ENCODE peak calls at places on chromosomes 1 and 21, in nine cellular contexts. Y is activated CD4-positive, alpha-beta T cell treated with anti-CD3 and anti-CD28 coated beads, Interleukin-2, amount 50 U/mL, for 48 hours; Q is endothelial cell; B is mesenchymal stem cell; A is activated CD8-positive, alpha-beta T cell treated with anti-CD3 and anti-CD28 coated beads for 36 hours; E is esophagus squamous epithelium; W is right cardiac atrium; J is nucleus accumbens; P is NCI-H1417. G is an unnamed sample.

GRCh38 chr21:31459457-31459856 is 115.4 kb upstream of the TIAM1 start:
- DNase-seq in Y (no peak), Q (peak), B (peak), A (no peak), E (no peak), W (no peak), J (no peak), P (no peak), G (peak)

GRCh38 chr1:225962440-225962975 is 21.5 kb upstream of the LEFTY2 start:
- DNase-seq in Y (peak), Q (peak), B (no peak), A (peak), E (no peak), W (peak), J (no peak), P (peak), G (peak)

GRCh38 chr1:169711469-169712308 is at the start of gene SELL:
- DNase-seq in Y (peak), Q (peak), B (peak), A (peak), E (no peak), W (peak), J (peak), P (peak), G (peak)

GRCh38 chr1:232950919-232951579 is 638 bp downstream of the NTPCR start:
- DNase-seq in Y (peak), Q (peak), B (peak), A (peak), E (no peak), W (no peak), J (peak), P (peak), G (peak)

GRCh38 chr1:114153051-114153620 is 533 bp downstream of the SYT6 start:
- DNase-seq in Y (no peak), Q (peak), B (peak), A (peak), E (no peak), W (peak), J (no peak), P (no peak), G (no peak)

GRCh38 chr1:150150511-150151021 is 850 bp downstream of the PLEKHO1 start:
- DNase-seq in Y (peak), Q (peak), B (peak), A (peak), E (no peak), W (peak), J (no peak), P (peak), G (peak)

GRCh38 chr1:48470506-48470905 is 1.5 kb downstream of the SPATA6 start:
- DNase-seq in Y (no peak), Q (peak), B (peak), A (no peak), E (no peak), W (peak), J (peak), P (no peak), G (no peak)

GRCh38 chr1:30106125-30106524 is 617.3 kb downstream of the MATN1 start:
- DNase-seq in Y (peak), Q (peak), B (peak), A (peak), E (no peak), W (no peak), J (no peak), P (no peak), G (peak)

GRCh38 chr1:7339014-7339413 is 432.1 kb upstream of the VAMP3 start:
- DNase-seq in Y (no peak), Q (no peak), B (no peak), A (no peak), E (no peak), W (no peak), J (no peak), P (no peak), G (no peak)

GRCh38 chr1:53551428-53551995 is 92.3 kb downstream of the DMRTB1 start:
- DNase-seq in Y (no peak), Q (no peak), B (no peak), A (no peak), E (no peak), W (no peak), J (no peak), P (no peak), G (no peak)

GRCh38 chr1:91856996-91857395 is 29.0 kb downstream of the TGFBR3 start:
- DNase-seq in Y (no peak), Q (no peak), B (no peak), A (no peak), E (no peak), W (no peak), J (no peak), P (no peak), G (no peak)

GRCh38 chr21:38236232-38236631 is 20.6 kb upstream of the KCNJ15 start:
- DNase-seq in Y (no peak), Q (no peak), B (peak), A (no peak), E (no peak), W (no peak), J (no peak), P (no peak), G (no peak)

GRCh38 chr1:59674605-59675004 is 140.1 kb upstream of the HOOK1 start:
- DNase-seq in Y (no peak), Q (no peak), B (no peak), A (no peak), E (no peak), W (no peak), J (no peak), P (no peak), G (no peak)

GRCh38 chr1:240946926-240947325 is 335.0 kb upstream of the GREM2 start:
- DNase-seq in Y (no peak), Q (peak), B (peak), A (peak), E (no peak), W (no peak), J (no peak), P (peak), G (peak)

GRCh38 chr1:203137324-203137723 is 9.8 kb downstream of the ADORA1 start:
- DNase-seq in Y (no peak), Q (no peak), B (no peak), A (no peak), E (no peak), W (no peak), J (no peak), P (no peak), G (no peak)

GRCh38 chr1:16631248-16632043 is 18.1 kb upstream of the NBPF1 start:
- DNase-seq in Y (no peak), Q (no peak), B (no peak), A (peak), E (no peak), W (peak), J (no peak), P (no peak), G (peak)

GRCh38 chr1:162711066-162711465 is 78.8 kb downstream of the DDR2 start:
- DNase-seq in Y (no peak), Q (no peak), B (no peak), A (no peak), E (no peak), W (no peak), J (no peak), P (no peak), G (no peak)

GRCh38 chr1:77986810-77987209 is 7.9 kb upstream of the FUBP1 start:
- DNase-seq in Y (no peak), Q (no peak), B (no peak), A (peak), E (no peak), W (no peak), J (no peak), P (no peak), G (no peak)

GRCh38 chr1:167083066-167083682 is 7.0 kb downstream of the GPA33 start:
- DNase-seq in Y (no peak), Q (no peak), B (no peak), A (no peak), E (no peak), W (no peak), J (no peak), P (no peak), G (no peak)

GRCh38 chr1:115135681-115136080 is 46.4 kb upstream of the TSPAN2 start:
- DNase-seq in Y (no peak), Q (no peak), B (peak), A (no peak), E (no peak), W (no peak), J (no peak), P (no peak), G (no peak)

GRCh38 chr1:183484254-183484653 is 12.0 kb downstream of the SMG7 start:
- DNase-seq in Y (no peak), Q (no peak), B (no peak), A (no peak), E (no peak), W (no peak), J (no peak), P (no peak), G (no peak)

GRCh38 chr21:33993286-33994231 is 78.0 kb upstream of the ATP5PO start:
- DNase-seq in Y (no peak), Q (peak), B (no peak), A (no peak), E (no peak), W (peak), J (no peak), P (no peak), G (no peak)